ENCODE peak calls at places on chromosomes 12 and 14, in nine cellular contexts. One of them, this sample, is unnamed.

GRCh38 chr14:23160924-23161522 is 22.4 kb downstream of the SLC7A8 start:
- DNase-seq in GM19239: no peak
- DNase-seq in body of pancreas: peak
- DNase-seq in stimulated activated CD4-positive, alpha-beta T cell treated with anti-CD3 and anti-CD28 coated beads, Interleukin-4, amount 100 ng/mL, for 48 hours: no peak
- DNase-seq in Peyer's patch: no peak
- DNase-seq in NCI-H345: no peak
- DNase-seq in AG04450: peak
- DNase-seq in astrocyte of the spinal cord: peak
- DNase-seq in T-helper 17 cell: no peak
- DNase-seq in this sample: no peak

GRCh38 chr14:63535918-63536317 is 7.3 kb downstream of the PPP2R5E start:
- DNase-seq in GM19239: no peak
- DNase-seq in body of pancreas: no peak
- DNase-seq in stimulated activated CD4-positive, alpha-beta T cell treated with anti-CD3 and anti-CD28 coated beads, Interleukin-4, amount 100 ng/mL, for 48 hours: no peak
- DNase-seq in Peyer's patch: no peak
- DNase-seq in NCI-H345: no peak
- DNase-seq in AG04450: no peak
- DNase-seq in astrocyte of the spinal cord: no peak
- DNase-seq in T-helper 17 cell: no peak
- DNase-seq in this sample: no peak

GRCh38 chr12:53096089-53096741 is 1.3 kb upstream of the IGFBP6 start:
- DNase-seq in GM19239: no peak
- DNase-seq in body of pancreas: peak
- DNase-seq in stimulated activated CD4-positive, alpha-beta T cell treated with anti-CD3 and anti-CD28 coated beads, Interleukin-4, amount 100 ng/mL, for 48 hours: no peak
- DNase-seq in Peyer's patch: no peak
- DNase-seq in NCI-H345: no peak
- DNase-seq in AG04450: peak
- DNase-seq in astrocyte of the spinal cord: peak
- DNase-seq in T-helper 17 cell: no peak
- DNase-seq in this sample: no peak

GRCh38 chr14:95573313-95573712 is 38.5 kb downstream of the GLRX5 start:
- DNase-seq in GM19239: no peak
- DNase-seq in body of pancreas: no peak
- DNase-seq in stimulated activated CD4-positive, alpha-beta T cell treated with anti-CD3 and anti-CD28 coated beads, Interleukin-4, amount 100 ng/mL, for 48 hours: no peak
- DNase-seq in Peyer's patch: no peak
- DNase-seq in NCI-H345: no peak
- DNase-seq in AG04450: no peak
- DNase-seq in astrocyte of the spinal cord: no peak
- DNase-seq in T-helper 17 cell: no peak
- DNase-seq in this sample: no peak

GRCh38 chr14:80606347-80606772 is 335.2 kb downstream of the CEP128 start:
- DNase-seq in GM19239: no peak
- DNase-seq in body of pancreas: no peak
- DNase-seq in stimulated activated CD4-positive, alpha-beta T cell treated with anti-CD3 and anti-CD28 coated beads, Interleukin-4, amount 100 ng/mL, for 48 hours: no peak
- DNase-seq in Peyer's patch: no peak
- DNase-seq in NCI-H345: no peak
- DNase-seq in AG04450: no peak
- DNase-seq in astrocyte of the spinal cord: no peak
- DNase-seq in T-helper 17 cell: no peak
- DNase-seq in this sample: no peak

GRCh38 chr12:45655186-45655585 is 74.3 kb upstream of the ARID2 start:
- DNase-seq in GM19239: no peak
- DNase-seq in body of pancreas: peak
- DNase-seq in stimulated activated CD4-positive, alpha-beta T cell treated with anti-CD3 and anti-CD28 coated beads, Interleukin-4, amount 100 ng/mL, for 48 hours: peak
- DNase-seq in Peyer's patch: no peak
- DNase-seq in NCI-H345: peak
- DNase-seq in AG04450: no peak
- DNase-seq in astrocyte of the spinal cord: no peak
- DNase-seq in T-helper 17 cell: peak
- DNase-seq in this sample: no peak

GRCh38 chr12:19428261-19428660 is 11.0 kb upstream of the AEBP2 start:
- DNase-seq in GM19239: no peak
- DNase-seq in body of pancreas: no peak
- DNase-seq in stimulated activated CD4-positive, alpha-beta T cell treated with anti-CD3 and anti-CD28 coated beads, Interleukin-4, amount 100 ng/mL, for 48 hours: no peak
- DNase-seq in Peyer's patch: no peak
- DNase-seq in NCI-H345: no peak
- DNase-seq in AG04450: no peak
- DNase-seq in astrocyte of the spinal cord: no peak
- DNase-seq in T-helper 17 cell: no peak
- DNase-seq in this sample: no peak

GRCh38 chr14:100566586-100566985 is 20.6 kb downstream of the BEGAIN start:
- DNase-seq in GM19239: no peak
- DNase-seq in body of pancreas: no peak
- DNase-seq in stimulated activated CD4-positive, alpha-beta T cell treated with anti-CD3 and anti-CD28 coated beads, Interleukin-4, amount 100 ng/mL, for 48 hours: no peak
- DNase-seq in Peyer's patch: no peak
- DNase-seq in NCI-H345: no peak
- DNase-seq in AG04450: no peak
- DNase-seq in astrocyte of the spinal cord: no peak
- DNase-seq in T-helper 17 cell: no peak
- DNase-seq in this sample: no peak

GRCh38 chr12:18462437-18462836 is 201.1 kb downstream of the PIK3C2G start:
- DNase-seq in GM19239: no peak
- DNase-seq in body of pancreas: no peak
- DNase-seq in stimulated activated CD4-positive, alpha-beta T cell treated with anti-CD3 and anti-CD28 coated beads, Interleukin-4, amount 100 ng/mL, for 48 hours: no peak
- DNase-seq in Peyer's patch: no peak
- DNase-seq in NCI-H345: no peak
- DNase-seq in AG04450: peak
- DNase-seq in astrocyte of the spinal cord: peak
- DNase-seq in T-helper 17 cell: no peak
- DNase-seq in this sample: no peak

GRCh38 chr12:18320036-18320617 is 58.8 kb downstream of the PIK3C2G start:
- DNase-seq in GM19239: no peak
- DNase-seq in body of pancreas: peak
- DNase-seq in stimulated activated CD4-positive, alpha-beta T cell treated with anti-CD3 and anti-CD28 coated beads, Interleukin-4, amount 100 ng/mL, for 48 hours: no peak
- DNase-seq in Peyer's patch: no peak
- DNase-seq in NCI-H345: peak
- DNase-seq in AG04450: peak
- DNase-seq in astrocyte of the spinal cord: peak
- DNase-seq in T-helper 17 cell: no peak
- DNase-seq in this sample: no peak

GRCh38 chr14:70907996-70908917 is 998 bp downstream of the PCNX1 start:
- DNase-seq in GM19239: peak
- DNase-seq in body of pancreas: peak
- DNase-seq in stimulated activated CD4-positive, alpha-beta T cell treated with anti-CD3 and anti-CD28 coated beads, Interleukin-4, amount 100 ng/mL, for 48 hours: peak
- DNase-seq in Peyer's patch: peak
- DNase-seq in NCI-H345: peak
- DNase-seq in AG04450: no peak
- DNase-seq in astrocyte of the spinal cord: peak
- DNase-seq in T-helper 17 cell: peak
- DNase-seq in this sample: peak